ENCODE peak calls at places on chromosomes 7 and 10, in seven cellular contexts. P is ascending aorta, E is AG04450, Y is tibial nerve, F is aorta, W is H9, B is breast epithelium. G is an unnamed sample.

GRCh38 chr7:41733063-41733398 is 30.1 kb upstream of the INHBA start:
- DNase-seq in P (no peak), E (no peak), Y (no peak), F (no peak), W (no peak), B (no peak), G (no peak)

GRCh38 chr7:111827863-111828504 is 265.7 kb upstream of the IMMP2L start:
- DNase-seq in P (no peak), E (no peak), Y (no peak), F (no peak), W (no peak), B (no peak), G (no peak)

GRCh38 chr7:167976-168791 is 24.2 kb upstream of the FAM20C start:
- DNase-seq in P (no peak), E (no peak), Y (no peak), F (peak; percentile 9), W (no peak), B (no peak), G (no peak)

GRCh38 chr10:1754506-1755177 is 17.3 kb upstream of the ADARB2 start:
- DNase-seq in P (no peak), E (no peak), Y (no peak), F (no peak), W (peak; percentile 61), B (no peak), G (no peak)

GRCh38 chr10:118447478-118447877 is 105.4 kb upstream of the FAM204A start:
- DNase-seq in P (no peak), E (no peak), Y (peak; percentile 24), F (peak; percentile 73), W (no peak), B (no peak), G (no peak)

GRCh38 chr10:17214991-17215781 is 12.9 kb upstream of the VIM start:
- DNase-seq in P (no peak), E (peak; percentile 88), Y (no peak), F (no peak), W (no peak), B (no peak), G (no peak)

GRCh38 chr7:98974205-98974604 is 95.9 kb downstream of the TRRAP start:
- DNase-seq in P (no peak), E (no peak), Y (no peak), F (no peak), W (no peak), B (no peak), G (no peak)

GRCh38 chr7:30941582-30942310 is 22.0 kb upstream of the GHRHR start:
- DNase-seq in P (no peak), E (no peak), Y (no peak), F (no peak), W (no peak), B (no peak), G (no peak)

GRCh38 chr7:73623798-73624668 is at the start of gene MLXIPL:
- DNase-seq in P (no peak), E (no peak), Y (peak; percentile 62), F (peak; percentile 79), W (peak; percentile 97), B (peak; percentile 83), G (peak; percentile 93)

GRCh38 chr7:40680657-40681056 is 545.9 kb downstream of the SUGCT start:
- DNase-seq in P (no peak), E (no peak), Y (no peak), F (no peak), W (no peak), B (no peak), G (no peak)

GRCh38 chr7:106071356-106071998 is 40.6 kb downstream of the SYPL1 start:
- DNase-seq in P (no peak), E (no peak), Y (no peak), F (no peak), W (no peak), B (peak; percentile 73), G (peak; percentile 71)

GRCh38 chr7:131544449-131545425 is 11.7 kb downstream of the PODXL start:
- DNase-seq in P (no peak), E (no peak), Y (no peak), F (no peak), W (no peak), B (no peak), G (no peak)

GRCh38 chr7:92750440-92750839 is 85.9 kb downstream of the CDK6 start:
- DNase-seq in P (no peak), E (no peak), Y (no peak), F (no peak), W (no peak), B (no peak), G (no peak)

GRCh38 chr7:92633211-92633906 is 43.2 kb upstream of the FAM133B start:
- DNase-seq in P (no peak), E (peak; percentile 57), Y (peak; percentile 43), F (no peak), W (no peak), B (no peak), G (no peak)

GRCh38 chr10:5089869-5090268 is 4.3 kb upstream of the AKR1C3 start:
- DNase-seq in P (no peak), E (no peak), Y (no peak), F (no peak), W (peak; percentile 36), B (no peak), G (no peak)

GRCh38 chr7:74606101-74606908 is 51.2 kb upstream of the GTF2I start:
- DNase-seq in P (no peak), E (no peak), Y (no peak), F (peak; percentile 67), W (peak; percentile 58), B (no peak), G (peak; percentile 57)

GRCh38 chr10:57864789-57865676 is 402.7 kb downstream of the IPMK start:
- DNase-seq in P (no peak), E (no peak), Y (no peak), F (no peak), W (no peak), B (no peak), G (no peak)

GRCh38 chr10:130169136-130169888 is 33.1 kb downstream of the GLRX3 start:
- DNase-seq in P (no peak), E (no peak), Y (no peak), F (no peak), W (no peak), B (no peak), G (no peak)

GRCh38 chr7:16695621-16696237 is 49.7 kb downstream of the BZW2 start:
- DNase-seq in P (no peak), E (peak; percentile 24), Y (peak; percentile 42), F (no peak), W (no peak), B (no peak), G (peak; percentile 37)

GRCh38 chr7:123632808-123633207 is 22.9 kb upstream of the LMOD2 start:
- DNase-seq in P (no peak), E (no peak), Y (no peak), F (no peak), W (no peak), B (no peak), G (no peak)

GRCh38 chr7:64192148-64192704 is 14.8 kb upstream of the ZNF735 start:
- DNase-seq in P (no peak), E (no peak), Y (no peak), F (no peak), W (no peak), B (no peak), G (no peak)
- H3K9me3 ChIP-seq in P (peaks cover 3% of the 10 kb centered on the region), E (peaks cover 41% of the 10 kb centered on the region), Y (no peaks in the 10 kb centered on the region), F (peaks cover 1% of the 10 kb centered on the region), W (peaks cover 55% of the 10 kb centered on the region), B (peaks cover 19% of the 10 kb centered on the region), G (peaks cover 63% of the 10 kb centered on the region)

GRCh38 chr10:35398888-35399287 is 62.6 kb downstream of the CCNY start:
- DNase-seq in P (no peak), E (no peak), Y (no peak), F (no peak), W (no peak), B (no peak), G (no peak)

GRCh38 chr10:35397953-35398352 is 61.6 kb downstream of the CCNY start:
- DNase-seq in P (no peak), E (no peak), Y (no peak), F (no peak), W (no peak), B (no peak), G (no peak)

GRCh38 chr10:35398355-35398754 is 62.0 kb downstream of the CCNY start:
- DNase-seq in P (no peak), E (no peak), Y (no peak), F (no peak), W (no peak), B (no peak), G (no peak)

GRCh38 chr10:35400600-35401268 is 64.4 kb downstream of the CCNY start:
- DNase-seq in P (no peak), E (no peak), Y (no peak), F (no peak), W (no peak), B (no peak), G (no peak)

DNA sequence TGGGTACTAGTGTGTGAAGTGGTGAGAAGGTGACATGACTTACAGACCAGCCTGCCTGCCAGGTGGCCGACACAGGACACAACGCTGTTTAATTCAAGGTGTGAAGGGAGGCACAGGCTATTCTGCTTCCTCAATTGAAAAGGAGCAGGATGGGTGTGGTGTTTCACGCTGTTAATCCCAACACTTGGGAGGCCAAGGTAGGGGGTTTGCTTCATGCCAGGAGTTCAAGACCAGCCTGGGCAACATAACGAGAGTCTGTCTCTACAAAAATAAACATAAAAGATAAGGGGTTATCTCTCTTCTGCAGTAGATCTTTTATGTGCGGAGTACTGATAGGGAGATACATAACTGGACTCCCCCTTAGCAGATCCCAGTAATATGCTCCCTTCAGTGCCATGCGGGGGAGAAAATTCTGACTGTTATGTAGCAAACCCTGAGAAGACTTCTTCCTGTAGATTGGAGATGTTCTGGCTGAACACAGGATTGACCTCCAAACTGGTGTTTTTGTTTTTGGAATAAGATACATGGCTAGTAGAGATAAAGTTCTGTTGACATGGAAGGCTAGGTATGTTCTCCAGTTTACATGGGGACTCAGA is 63.2 kb downstream of the CCNY start:
- DNase-seq in P (no peak), E (no peak), Y (no peak), F (no peak), W (no peak), B (no peak), G (no peak)
- H3K9me3 ChIP-seq in P (no peaks in the 10 kb centered on the region), E (peaks cover 7% of the 10 kb centered on the region), Y (no peaks in the 10 kb centered on the region), F (no peaks in the 10 kb centered on the region), W (no peaks in the 10 kb centered on the region), B (no peaks in the 10 kb centered on the region), G (no peaks in the 10 kb centered on the region)

GRCh38 chr10:132922872-132923271 is 19.5 kb downstream of the CFAP46 start:
- DNase-seq in P (no peak), E (no peak), Y (no peak), F (no peak), W (no peak), B (no peak), G (no peak)

GRCh38 chr10:132924046-132924952 is 18.1 kb downstream of the CFAP46 start:
- DNase-seq in P (no peak), E (no peak), Y (no peak), F (peak; percentile 40), W (no peak), B (no peak), G (no peak)

GRCh38 chr10:132920101-132920925 is 22.1 kb downstream of the CFAP46 start:
- DNase-seq in P (no peak), E (no peak), Y (no peak), F (no peak), W (no peak), B (no peak), G (no peak)

GRCh38 chr10:132921086-132921485 is 21.3 kb downstream of the CFAP46 start:
- DNase-seq in P (no peak), E (no peak), Y (no peak), F (peak; percentile 28), W (no peak), B (no peak), G (no peak)

GRCh38 chr10:132921818-132922807 is 20.3 kb downstream of the CFAP46 start:
- DNase-seq in P (no peak), E (no peak), Y (no peak), F (no peak), W (no peak), B (no peak), G (no peak)
- H3K9me3 ChIP-seq in P (no peaks in the 10 kb centered on the region), E (peaks cover 23% of the 10 kb centered on the region), Y (no peaks in the 10 kb centered on the region), F (no peaks in the 10 kb centered on the region), W (no peaks in the 10 kb centered on the region), B (no peaks in the 10 kb centered on the region), G (no peaks in the 10 kb centered on the region)

GRCh38 chr7:5064391-5065106 is 18.9 kb downstream of the RBAK start:
- DNase-seq in P (no peak), E (no peak), Y (no peak), F (no peak), W (no peak), B (no peak), G (no peak)
- H3K9me3 ChIP-seq in P (peaks cover 100% of the 10 kb centered on the region), E (peaks cover 38% of the 10 kb centered on the region), Y (peaks cover 30% of the 10 kb centered on the region), F (peaks cover 21% of the 10 kb centered on the region), W (peaks cover 82% of the 10 kb centered on the region), B (peaks cover 93% of the 10 kb centered on the region), G (peaks cover 100% of the 10 kb centered on the region)